ENCODE peak calls at places on chromosomes 16 and 17, in six cellular contexts. D is right lobe of liver, O is HCT116, C is tibial nerve, T is spleen, V is Peyer's patch. M is an unnamed sample.

GRCh38 chr17:74608511-74608910 is 15.0 kb downstream of the CD300E start:
- DNase-seq in D (no peak), O (no peak), C (no peak), T (no peak), V (no peak), M (no peak)

GRCh38 chr17:40901981-40902862 is 17.2 kb upstream of the KRT20 start:
- DNase-seq in D (no peak), O (peak), C (no peak), T (no peak), V (peak), M (no peak)

GRCh38 chr17:40348562-40349476 is 15.7 kb downstream of the GJD3 start:
- DNase-seq in D (peak), O (no peak), C (no peak), T (peak), V (no peak), M (peak)

GRCh38 chr16:1453316-1453715 is 9.0 kb upstream of the CCDC154 start:
- DNase-seq in D (no peak), O (no peak), C (no peak), T (no peak), V (no peak), M (no peak)

GRCh38 chr17:82952019-82952418 is 112.2 kb upstream of the ZNF750 start:
- DNase-seq in D (peak), O (no peak), C (no peak), T (peak), V (peak), M (no peak)

GRCh38 chr17:28760987-28761562 is 17.3 kb downstream of the TRAF4 start:
- DNase-seq in D (peak), O (no peak), C (peak), T (peak), V (peak), M (peak)

GRCh38 chr17:39604911-39605491 is 2.7 kb downstream of the NEUROD2 start:
- DNase-seq in D (no peak), O (no peak), C (no peak), T (no peak), V (no peak), M (no peak)

GRCh38 chr16:84813141-84813933 is 6.4 kb upstream of the CRISPLD2 start:
- DNase-seq in D (no peak), O (no peak), C (no peak), T (no peak), V (no peak), M (no peak)

GRCh38 chr17:7909080-7909479 is 7.0 kb downstream of the RNF227 start:
- DNase-seq in D (no peak), O (no peak), C (no peak), T (no peak), V (no peak), M (no peak)

GRCh38 chr17:58747674-58748073 is 8.0 kb upstream of the PPM1E start:
- DNase-seq in D (no peak), O (no peak), C (no peak), T (no peak), V (no peak), M (no peak)

GRCh38 chr16:21324267-21324666 is 46.2 kb upstream of the CRYM start:
- DNase-seq in D (no peak), O (no peak), C (no peak), T (no peak), V (no peak), M (no peak)

GRCh38 chr17:70144260-70144846 is 25.0 kb upstream of the KCNJ2 start:
- DNase-seq in D (no peak), O (peak), C (no peak), T (no peak), V (no peak), M (no peak)

GRCh38 chr16:86389566-86390328 is 120.6 kb upstream of the FOXF1 start:
- DNase-seq in D (no peak), O (no peak), C (no peak), T (no peak), V (no peak), M (no peak)

GRCh38 chr16:57929250-57929649 is 41.7 kb downstream of the CNGB1 start:
- DNase-seq in D (no peak), O (no peak), C (no peak), T (no peak), V (no peak), M (no peak)

GRCh38 chr16:47461598-47462266 is 601 bp downstream of the PHKB start:
- DNase-seq in D (no peak), O (peak), C (peak), T (no peak), V (no peak), M (no peak)

GRCh38 chr16:17647879-17648649 is 177.3 kb upstream of the XYLT1 start:
- DNase-seq in D (no peak), O (no peak), C (no peak), T (no peak), V (no peak), M (no peak)

GRCh38 chr16:28905229-28905754 is 19.7 kb downstream of the RABEP2 start:
- DNase-seq in D (no peak), O (no peak), C (no peak), T (no peak), V (no peak), M (no peak)

GRCh38 chr17:3536736-3537135 is 20.9 kb downstream of the TRPV3 start:
- DNase-seq in D (no peak), O (no peak), C (no peak), T (no peak), V (no peak), M (no peak)

GRCh38 chr17:10107320-10108165 is 90.9 kb downstream of the GAS7 start:
- DNase-seq in D (peak), O (no peak), C (no peak), T (peak), V (no peak), M (no peak)

GRCh38 chr17:56715613-56716357 is 117.9 kb downstream of the C17orf67 start:
- DNase-seq in D (peak), O (peak), C (peak), T (peak), V (peak), M (peak)

GRCh38 chr16:87953308-87954208 is 2.3 kb downstream of the BANP start:
- DNase-seq in D (no peak), O (no peak), C (no peak), T (no peak), V (no peak), M (no peak)

GRCh38 chr17:18246880-18247612 is 11.5 kb downstream of the FLII start:
- DNase-seq in D (no peak), O (no peak), C (peak), T (peak), V (peak), M (peak)

GRCh38 chr17:81396722-81397313 is 1.6 kb downstream of the BAHCC1 start:
- DNase-seq in D (no peak), O (no peak), C (no peak), T (peak), V (peak), M (peak)

GRCh38 chr17:17084317-17084835 is 42.1 kb downstream of the MPRIP start:
- DNase-seq in D (no peak), O (no peak), C (no peak), T (peak), V (peak), M (no peak)

GRCh38 chr17:56638536-56639177 is 45.2 kb downstream of the NOG start:
- DNase-seq in D (no peak), O (no peak), C (no peak), T (no peak), V (no peak), M (no peak)

GRCh38 chr16:82034981-82035612 is at the start of gene HSD17B2:
- DNase-seq in D (peak), O (no peak), C (no peak), T (no peak), V (peak), M (peak)

GRCh38 chr16:82033006-82033405 is 2.0 kb upstream of the HSD17B2 start:
- DNase-seq in D (no peak), O (no peak), C (no peak), T (no peak), V (no peak), M (peak)

GRCh38 chr16:82033683-82034300 is 1.3 kb upstream of the HSD17B2 start:
- DNase-seq in D (peak), O (no peak), C (no peak), T (no peak), V (peak), M (peak)

GRCh38 chr16:82027629-82028035 is 7.4 kb upstream of the HSD17B2 start:
- DNase-seq in D (peak), O (no peak), C (no peak), T (no peak), V (peak), M (no peak)

GRCh38 chr16:82031116-82032084 is 3.7 kb upstream of the HSD17B2 start:
- DNase-seq in D (no peak), O (peak), C (no peak), T (no peak), V (no peak), M (no peak)
- TF ChIP-seq CTCF in D (peak), O (peak), C (peak), T (no peak), V (peak), M (no peak)

GRCh38 chr17:27533068-27533397 is 76.8 kb downstream of the KSR1 start:
- DNase-seq in D (no peak), O (no peak), C (no peak), T (no peak), V (no peak), M (no peak)
- H3K27ac ChIP-seq in D (no peak), O (no peak), C (no peak), T (peak), V (no peak), M (peak)

GRCh38 chr16:89732142-89732917 is 11.0 kb downstream of the ZNF276 start:
- DNase-seq in D (no peak), O (no peak), C (no peak), T (no peak), V (no peak), M (no peak)
- TF ChIP-seq POLR2A in D (no peak), O (no peak), C (no peak), T (no peak), V (no peak), M (no peak)

DNA sequence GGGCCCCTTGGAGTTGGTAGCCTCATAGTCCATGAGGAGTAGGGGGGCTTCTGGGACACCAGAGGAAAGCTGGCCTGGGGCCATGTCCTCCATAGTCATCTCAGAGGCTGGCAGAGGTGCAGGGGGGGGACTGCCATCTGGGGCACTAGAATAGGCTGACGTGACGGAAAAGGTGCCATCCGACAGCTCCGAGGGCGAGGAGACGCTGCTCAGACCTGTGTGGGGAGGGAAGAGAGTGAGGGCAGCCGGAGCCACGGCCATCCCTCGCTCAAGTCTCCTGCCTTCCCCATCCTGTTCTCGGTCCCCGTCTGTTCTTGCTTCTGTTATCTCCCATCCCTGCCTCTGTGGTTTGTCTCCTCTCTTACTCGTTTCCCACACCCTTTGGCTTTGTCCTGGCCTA is 4.7 kb upstream of the SPAG7 start:
- DNase-seq in D (no peak), O (no peak), C (no peak), T (no peak), V (no peak), M (no peak)
- TF ChIP-seq CTCF in D (no peak), O (no peak), C (no peak), T (no peak), V (no peak), M (no peak)